ENCODE peak calls at places on chromosomes 13 and 19, in seven cellular contexts. J is islet precursor cell, T is fibroblast of the conjunctiva, F is NCI-H774, K is cerebellum, W is cardiac muscle cell, D is cardiac fibroblast. M is an unnamed sample.

GRCh38 chr13:87052731-87053130 is 618.4 kb upstream of the SLITRK5 start:
- DNase-seq in D (peak), W (no peak), T (no peak), K (no peak), J (no peak), F (no peak), M (no peak)

GRCh38 chr13:42644841-42645240 is 70.9 kb downstream of the TNFSF11 start:
- DNase-seq in F (no peak), J (no peak), T (no peak), K (no peak), W (no peak), D (no peak), M (no peak)

GRCh38 chr13:109155301-109155761 is 525.9 kb downstream of the MYO16 start:
- DNase-seq in W (no peak), T (peak), J (peak), D (peak), K (no peak), F (no peak), M (no peak)

GRCh38 chr13:97127842-97128241 is 94.3 kb upstream of the MBNL2 start:
- DNase-seq in F (no peak), K (no peak), T (no peak), W (no peak), D (no peak), J (peak), M (no peak)

GRCh38 chr13:51444922-51445321 is 7.9 kb downstream of the INTS6 start:
- DNase-seq in W (no peak), J (no peak), D (peak), F (no peak), K (peak), T (peak), M (no peak)

GRCh38 chr13:59677430-59677829 is 486.3 kb downstream of the DIAPH3 start:
- DNase-seq in J (no peak), T (no peak), W (no peak), F (no peak), D (no peak), K (no peak), M (no peak)

GRCh38 chr13:102038787-102039186 is 363.1 kb downstream of the FGF14 start:
- DNase-seq in D (no peak), W (no peak), T (no peak), J (no peak), K (no peak), F (no peak), M (no peak)

GRCh38 chr19:2044709-2045500 is 6.1 kb downstream of the MKNK2 start:
- DNase-seq in W (no peak), J (peak), D (no peak), F (no peak), K (no peak), T (no peak), M (no peak)

GRCh38 chr19:49497047-49497789 is 984 bp downstream of the RPS11 start:
- DNase-seq in K (no peak), W (peak), T (no peak), F (peak), D (peak), J (no peak), M (peak)

GRCh38 chr13:40682449-40683240 is 16.2 kb upstream of the FOXO1 start:
- DNase-seq in F (no peak), K (no peak), J (no peak), D (peak), T (no peak), W (peak), M (no peak)

GRCh38 chr13:111289251-111289650 is 31.2 kb upstream of the TEX29 start:
- DNase-seq in T (no peak), J (no peak), F (no peak), K (no peak), D (no peak), W (no peak), M (no peak)

GRCh38 chr19:54206831-54207177 is 6.1 kb downstream of the RPS9 start:
- DNase-seq in W (no peak), D (no peak), K (no peak), F (no peak), J (no peak), T (no peak), M (no peak)

GRCh38 chr19:49148784-49149651 is 6.2 kb downstream of the HRC start:
- DNase-seq in F (peak), D (peak), J (peak), W (peak), K (peak), T (peak), M (peak)

GRCh38 chr13:83620535-83621220 is 261.6 kb downstream of the SLITRK1 start:
- DNase-seq in F (no peak), J (no peak), K (no peak), W (no peak), D (peak), T (peak), M (no peak)

GRCh38 chr19:51433092-51433491 is 15.7 kb upstream of the SIGLEC10 start:
- DNase-seq in F (no peak), W (no peak), D (no peak), J (no peak), K (no peak), T (no peak), M (no peak)

GRCh38 chr19:46413262-46414031 is at the start of gene CCDC8:
- DNase-seq in D (peak), F (no peak), T (peak), W (peak), K (no peak), J (peak), M (peak)

GRCh38 chr19:51337141-51337860 is 4.6 kb downstream of the VSIG10L start:
- DNase-seq in D (no peak), F (no peak), T (no peak), W (no peak), J (no peak), K (no peak), M (no peak)

GRCh38 chr19:5623397-5624153 is 692 bp downstream of the SAFB start:
- DNase-seq in D (no peak), F (no peak), K (no peak), J (no peak), T (no peak), W (no peak), M (peak)